ENCODE peak calls at places on chromosome 19, in eight cellular contexts. J, G, W, B, C, K, L and N are unnamed samples.

GRCh38 chr19:58566989-58567388 is 6.1 kb downstream of the MZF1 start:
- DNase-seq in C (no peak), K (no peak), J (no peak), L (no peak), G (no peak), W (no peak), B (no peak), N (no peak)

GRCh38 chr19:29761575-29762225 is 46.6 kb upstream of the C19orf12 start:
- DNase-seq in B (no peak), C (no peak), W (no peak), L (no peak), K (no peak), J (no peak), G (no peak), N (no peak)

GRCh38 chr19:51195316-51195586 is 29.6 kb upstream of the CD33 start:
- DNase-seq in W (no peak), J (no peak), L (no peak), G (no peak), C (no peak), B (no peak), K (no peak), N (no peak)

GRCh38 chr19:38734426-38735256 is 9.6 kb downstream of the CAPN12 start:
- DNase-seq in W (no peak), B (no peak), K (no peak), J (no peak), G (no peak), L (no peak), C (no peak), N (peak; percentile 45)

GRCh38 chr19:7799640-7800355 is 30.2 kb upstream of the EVI5L start:
- DNase-seq in L (peak; percentile 84), B (peak; percentile 54), G (peak; percentile 56), C (peak; percentile 27), W (peak; percentile 81), J (peak; percentile 69), K (peak; percentile 18), N (peak; percentile 67)

GRCh38 chr19:17873661-17874422 is 2.1 kb downstream of the SLC5A5 start:
- DNase-seq in L (no peak), K (no peak), W (no peak), C (no peak), G (no peak), B (no peak), J (no peak), N (no peak)

GRCh38 chr19:12202250-12202649 is 39.4 kb downstream of the ZNF136 start:
- DNase-seq in K (no peak), W (no peak), L (no peak), B (no peak), G (no peak), C (no peak), J (no peak), N (no peak)

GRCh38 chr19:5624154-5624663 is 1.3 kb downstream of the SAFB start:
- DNase-seq in J (peak; percentile 38), W (peak; percentile 61), C (no peak), K (no peak), L (peak; percentile 42), G (no peak), B (peak; percentile 15), N (peak; percentile 40)

GRCh38 chr19:5090780-5091575 is 122.1 kb downstream of the KDM4B start:
- DNase-seq in W (peak; percentile 15), J (peak; percentile 63), K (no peak), C (no peak), B (no peak), G (no peak), L (no peak), N (peak; percentile 44)

GRCh38 chr19:31351212-31352193 is 2.3 kb upstream of the TSHZ3 start:
- DNase-seq in L (no peak), C (no peak), G (no peak), K (no peak), B (no peak), J (no peak), W (peak; percentile 63), N (peak; percentile 82)

GRCh38 chr19:44644391-44645016 is 794 bp downstream of the PVR start:
- DNase-seq in K (no peak), B (no peak), J (no peak), W (peak; percentile 49), C (peak; percentile 20), L (peak; percentile 36), G (no peak), N (peak; percentile 48)

GRCh38 chr19:33194527-33194883 is 375 bp downstream of the LRP3 start:
- DNase-seq in K (no peak), L (no peak), J (peak; percentile 58), C (no peak), B (no peak), W (no peak), G (no peak), N (no peak)

GRCh38 chr19:50414850-50415660 is 3.7 kb upstream of the SPIB start:
- DNase-seq in G (no peak), K (no peak), B (peak; percentile 15), L (peak; percentile 80), C (peak; percentile 6), J (peak; percentile 89), W (peak; percentile 54), N (peak; percentile 43)

GRCh38 chr19:48724796-48725753 is 5.5 kb upstream of the MAMSTR start:
- DNase-seq in G (peak; percentile 62), K (no peak), L (no peak), C (no peak), J (peak; percentile 57), B (peak; percentile 71), W (peak; percentile 93), N (peak; percentile 90)

GRCh38 chr19:40718774-40719391 is 2.0 kb downstream of the ITPKC start:
- DNase-seq in J (peak; percentile 66), G (no peak), C (peak; percentile 10), B (no peak), K (no peak), W (peak; percentile 40), L (peak; percentile 84), N (peak; percentile 48)